ENCODE peak calls at places on chromosomes 13 and 19, in five cellular contexts. C, O, M, B and U are unnamed samples.

GRCh38 chr19:34645551-34645950 is 31.4 kb downstream of the SCGB2B2 start:
- DNase-seq in C (no peak), O (no peak), M (no peak), B (no peak), U (no peak)

GRCh38 chr13:47250141-47250540 is 353.3 kb upstream of the HTR2A start:
- DNase-seq in C (no peak), O (no peak), M (no peak), B (no peak), U (no peak)

GRCh38 chr19:45769821-45770191 is 754 bp upstream of the SIX5 start:
- DNase-seq in C (no peak), O (no peak), M (peak; percentile 80), B (peak; percentile 79), U (peak; percentile 55)

GRCh38 chr13:110600261-110600819 is 15.0 kb upstream of the NAXD start:
- DNase-seq in C (no peak), O (no peak), M (no peak), B (no peak), U (no peak)

GRCh38 chr13:92187378-92187989 is 789.1 kb downstream of the GPC5 start:
- DNase-seq in C (no peak), O (peak; percentile 16), M (no peak), B (no peak), U (peak; percentile 23)

GRCh38 chr13:33087091-33087490 is 70.9 kb downstream of the KL start:
- DNase-seq in C (no peak), O (no peak), M (no peak), B (no peak), U (no peak)

GRCh38 chr19:18594824-18595373 is 6.3 kb downstream of the REX1BD start:
- DNase-seq in C (no peak), O (no peak), M (no peak), B (peak; percentile 73), U (no peak)

GRCh38 chr19:45305421-45305820 is 17.3 kb downstream of the CKM start:
- DNase-seq in C (no peak), O (no peak), M (no peak), B (no peak), U (no peak)

GRCh38 chr19:6292006-6292405 is 12.2 kb upstream of the MLLT1 start:
- DNase-seq in C (no peak), O (no peak), M (no peak), B (no peak), U (no peak)

GRCh38 chr19:13212759-13213330 is 62.6 kb downstream of the IER2 start:
- DNase-seq in C (no peak), O (peak; percentile 21), M (peak; percentile 43), B (peak; percentile 71), U (peak; percentile 52)

GRCh38 chr19:3132971-3133792 is 2.7 kb upstream of the GNA15 start:
- DNase-seq in C (no peak), O (no peak), M (no peak), B (peak; percentile 45), U (no peak)

GRCh38 chr13:28717170-28717569 is 1.6 kb downstream of the SLC46A3 start:
- DNase-seq in C (no peak), O (no peak), M (no peak), B (no peak), U (no peak)

GRCh38 chr19:38596057-38596981 is 21.4 kb downstream of the MAP4K1 start:
- DNase-seq in C (no peak), O (peak; percentile 9), M (peak; percentile 47), B (peak; percentile 90), U (peak; percentile 69)

DNA sequence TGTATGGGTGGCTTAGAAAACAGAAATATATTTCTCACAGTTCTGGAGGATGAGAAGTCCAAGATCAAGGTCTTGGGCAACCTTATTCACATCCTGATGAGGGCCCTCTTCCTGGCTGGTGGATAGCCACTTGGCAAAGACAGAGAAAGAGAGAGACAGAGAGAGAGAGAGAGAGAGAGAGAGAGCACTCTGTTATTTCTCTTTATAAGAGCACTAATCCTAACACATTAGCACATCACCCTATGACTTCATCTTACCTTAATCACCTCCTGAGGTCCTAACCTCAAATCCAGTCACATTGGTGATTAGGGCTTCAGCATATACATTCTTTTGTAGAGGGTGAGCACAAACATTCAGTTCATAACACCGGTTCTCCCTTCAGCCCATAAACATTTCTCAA is 430.3 kb downstream of the EFNB2 start:
- DNase-seq in C (no peak), O (no peak), M (no peak), B (no peak), U (no peak)
- TF ChIP-seq CTCF in C (no peak), O (no peak), M (no peak), B (no peak), U (no peak)

GRCh38 chr13:54424344-54424743 is 1395.7 kb downstream of the OLFM4 start:
- DNase-seq in C (no peak), O (no peak), M (no peak), B (no peak), U (no peak)
- H3K4me3 ChIP-seq in C (no peak overlapping the region), O (no peak overlapping the region), M (no peak overlapping the region), B (no peak overlapping the region), U (no peak overlapping the region)

GRCh38 chr13:23350009-23350408 is 83.5 kb downstream of the SACS start:
- DNase-seq in C (no peak), O (no peak), M (no peak), B (no peak), U (no peak)

GRCh38 chr13:23347601-23348000 is 85.9 kb downstream of the SACS start:
- DNase-seq in C (no peak), O (no peak), M (no peak), B (no peak), U (no peak)

GRCh38 chr13:23344923-23345322 is 88.6 kb downstream of the SACS start:
- DNase-seq in C (no peak), O (no peak), M (no peak), B (no peak), U (no peak)

GRCh38 chr13:23349127-23349897 is 84.2 kb downstream of the SACS start:
- DNase-seq in C (no peak), O (no peak), M (no peak), B (no peak), U (no peak)

GRCh38 chr13:23348270-23349126 is 85.0 kb downstream of the SACS start:
- DNase-seq in C (no peak), O (no peak), M (no peak), B (no peak), U (no peak)
- TF ChIP-seq CTCF in C (no peak), O (no peak), M (no peak), B (no peak), U (no peak)

GRCh38 chr19:2048104-2048958 is 2.7 kb downstream of the MKNK2 start:
- DNase-seq in C (no peak), O (no peak), M (peak; percentile 56), B (peak; percentile 60), U (no peak)

GRCh38 chr19:2050349-2050990 is 574 bp downstream of the MKNK2 start:
- DNase-seq in C (no peak), O (no peak), M (no peak), B (no peak), U (no peak)

GRCh38 chr19:2047449-2048103 is 3.5 kb downstream of the MKNK2 start:
- DNase-seq in C (no peak), O (no peak), M (peak; percentile 69), B (peak; percentile 93), U (no peak)

GRCh38 chr19:2049741-2050348 is 1.2 kb downstream of the MKNK2 start:
- DNase-seq in C (no peak), O (no peak), M (peak; percentile 85), B (peak; percentile 93), U (peak; percentile 67)

GRCh38 chr19:2048959-2049740 is 1.9 kb downstream of the MKNK2 start:
- DNase-seq in C (no peak), O (no peak), M (peak; percentile 52), B (peak; percentile 72), U (peak; percentile 72)
- H3K4me3 ChIP-seq in C (peak overlapping the region; percentile 82), O (peak overlapping the region; percentile 69), M (peak overlapping the region; percentile 88), B (peak overlapping the region; percentile 97), U (peak overlapping the region; percentile 91)

DNA sequence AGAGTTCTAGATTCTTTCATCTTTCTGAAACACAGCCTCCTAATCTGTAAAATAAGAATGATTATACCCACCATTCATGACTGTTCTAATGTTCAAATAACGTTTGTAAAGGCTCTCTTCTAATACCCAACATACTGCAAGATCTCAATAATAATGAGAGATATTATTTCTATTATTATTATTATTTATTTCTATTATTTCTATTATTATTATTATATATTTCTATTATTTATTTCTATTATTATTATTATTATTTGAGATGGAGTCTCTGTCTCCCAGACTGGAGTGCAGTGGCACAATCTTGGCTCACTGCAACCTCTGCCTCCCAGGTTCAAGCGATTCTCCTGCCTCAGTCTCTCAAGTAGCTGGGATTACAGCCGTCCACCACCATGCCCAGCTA is 395.5 kb downstream of the EFNB2 start:
- DNase-seq in C (no peak), O (no peak), M (no peak), B (no peak), U (no peak)
- TF ChIP-seq CTCF in C (no peak), O (no peak), M (no peak), B (no peak), U (no peak)